ENCODE peak calls at places on chromosomes 7 and 10, in eight cellular contexts. I is RPMI7951; A is activated CD8-positive, alpha-beta memory T cell treated with anti-CD3 and anti-CD28 coated beads, Interleukin-2, amount 50 U/mL, for 48 hours; G is epithelial cell of esophagus; B is effector CD8-positive, alpha-beta T cell; J is NCI-H2171 treated with DMSO at 0.1 percent for 48 hours; K is kidney glomerular epithelial cell; M is GM20000. T is an unnamed sample.

GRCh38 chr10:48331436-48331835 is 25.0 kb downstream of the MAPK8 start:
- DNase-seq in I (no peak), A (no peak), G (no peak), B (no peak), J (no peak), K (no peak), M (no peak), T (no peak)

GRCh38 chr10:86520871-86521619 is 547 bp downstream of the WAPL start:
- DNase-seq in I (peak; percentile 62), A (peak; percentile 81), G (peak; percentile 70), B (peak; percentile 33), J (no peak), K (peak; percentile 32), M (peak; percentile 66), T (peak; percentile 90)

GRCh38 chr7:44323381-44324203 is 1.8 kb downstream of the CAMK2B start:
- DNase-seq in I (no peak), A (no peak), G (no peak), B (no peak), J (no peak), K (no peak), M (no peak), T (no peak)

GRCh38 chr7:5094641-5095040 is 49.0 kb downstream of the RBAK start:
- DNase-seq in I (no peak), A (no peak), G (no peak), B (no peak), J (peak; percentile 38), K (no peak), M (no peak), T (no peak)

GRCh38 chr10:15083674-15084501 is 4.7 kb downstream of the ACBD7 start:
- DNase-seq in I (no peak), A (no peak), G (no peak), B (no peak), J (no peak), K (no peak), M (no peak), T (no peak)

GRCh38 chr7:99720370-99721128 is 14.4 kb downstream of the CYP3A7 start:
- DNase-seq in I (no peak), A (no peak), G (no peak), B (no peak), J (no peak), K (no peak), M (no peak), T (no peak)

GRCh38 chr10:75352650-75353049 is 48.9 kb downstream of the ZNF503 start:
- DNase-seq in I (peak; percentile 30), A (no peak), G (no peak), B (no peak), J (no peak), K (no peak), M (no peak), T (peak; percentile 65)

GRCh38 chr7:139623518-139623917 is 100.0 kb downstream of the CLEC2L start:
- DNase-seq in I (no peak), A (peak; percentile 47), G (no peak), B (no peak), J (no peak), K (no peak), M (no peak), T (no peak)

GRCh38 chr10:132964231-132964630 is 21.9 kb upstream of the CFAP46 start:
- DNase-seq in I (no peak), A (no peak), G (no peak), B (no peak), J (no peak), K (no peak), M (no peak), T (peak; percentile 81)

GRCh38 chr10:126283307-126283706 is 105.0 kb downstream of the ADAM12 start:
- DNase-seq in I (no peak), A (no peak), G (no peak), B (no peak), J (no peak), K (no peak), M (no peak), T (no peak)

GRCh38 chr7:54964136-54964535 is 54.7 kb upstream of the EGFR start:
- DNase-seq in I (no peak), A (no peak), G (no peak), B (no peak), J (no peak), K (no peak), M (no peak), T (no peak)

GRCh38 chr7:158607563-158607962 is 19.9 kb upstream of the PTPRN2 start:
- DNase-seq in I (no peak), A (no peak), G (no peak), B (no peak), J (no peak), K (no peak), M (no peak), T (no peak)

GRCh38 chr10:93573051-93573909 is 6.8 kb downstream of the FFAR4 start:
- DNase-seq in I (peak; percentile 17), A (no peak), G (peak; percentile 62), B (no peak), J (no peak), K (no peak), M (no peak), T (no peak)

GRCh38 chr7:42238709-42239395 is 1.8 kb upstream of the GLI3 start:
- DNase-seq in I (peak; percentile 87), A (no peak), G (peak; percentile 79), B (no peak), J (no peak), K (peak; percentile 8), M (no peak), T (no peak)

GRCh38 chr7:142519077-142519789 is 230.0 kb upstream of the PRSS1 start:
- DNase-seq in I (peak; percentile 24), A (no peak), G (no peak), B (no peak), J (peak; percentile 83), K (no peak), M (no peak), T (no peak)